ENCODE peak calls at places on chromosomes 13 and 19, in ten cellular contexts. V is CD4-positive, alpha-beta T cell; H is fibroblast of mammary gland; P is left ventricle myocardium inferior; B is tibial nerve; C is CD8-positive, alpha-beta T cell; Z is psoas muscle; R is cardiac fibroblast; N is lower leg skin; J is Calu3. Y is an unnamed sample.

GRCh38 chr13:98451676-98452105 is 125.2 kb downstream of the STK24 start:
- DNase-seq in V (no peak), R (peak; percentile 34), P (peak; percentile 38), B (peak; percentile 40), C (no peak), Z (peak; percentile 75), N (no peak), J (no peak), H (peak; percentile 39), Y (no peak)

GRCh38 chr19:33111587-33111986 is 20.3 kb upstream of the WDR88 start:
- DNase-seq in Z (no peak), C (no peak), V (no peak), J (no peak), R (no peak), B (no peak), N (no peak), H (no peak), P (no peak), Y (no peak)

GRCh38 chr19:45890877-45891276 is 4.9 kb upstream of the IRF2BP1 start:
- DNase-seq in N (no peak), B (no peak), J (no peak), Z (no peak), P (no peak), V (no peak), C (no peak), R (no peak), H (no peak), Y (no peak)

GRCh38 chr13:95564948-95565347 is 12.4 kb downstream of the CLDN10 start:
- DNase-seq in V (no peak), J (no peak), R (peak; percentile 82), B (no peak), C (no peak), H (peak; percentile 70), P (no peak), Z (no peak), N (no peak), Y (no peak)

GRCh38 chr19:29516358-29516725 is 9.5 kb upstream of the VSTM2B start:
- DNase-seq in V (no peak), H (no peak), N (no peak), R (no peak), J (no peak), P (peak; percentile 3), B (no peak), C (no peak), Z (peak; percentile 13), Y (no peak)

GRCh38 chr13:37109080-37109678 is 3.7 kb upstream of the CSNK1A1L start:
- DNase-seq in Z (no peak), B (no peak), N (no peak), R (peak; percentile 73), H (peak; percentile 65), V (no peak), J (peak; percentile 11), P (no peak), C (no peak), Y (peak; percentile 30)

GRCh38 chr19:50801107-50801506 is 10.9 kb downstream of the ACP4 start:
- DNase-seq in V (no peak), B (no peak), H (no peak), R (no peak), C (no peak), N (no peak), Z (no peak), P (no peak), J (no peak), Y (no peak)

GRCh38 chr13:69194130-69194529 is 913.5 kb upstream of the ATXN8OS start:
- DNase-seq in H (no peak), N (no peak), B (no peak), C (no peak), P (no peak), V (no peak), R (no peak), Z (no peak), J (no peak), Y (no peak)

GRCh38 chr13:97849305-97849704 is 104.2 kb upstream of the IPO5 start:
- DNase-seq in P (no peak), J (no peak), C (no peak), N (no peak), B (no peak), R (peak; percentile 43), H (peak; percentile 26), Z (no peak), V (no peak), Y (no peak)

DNA sequence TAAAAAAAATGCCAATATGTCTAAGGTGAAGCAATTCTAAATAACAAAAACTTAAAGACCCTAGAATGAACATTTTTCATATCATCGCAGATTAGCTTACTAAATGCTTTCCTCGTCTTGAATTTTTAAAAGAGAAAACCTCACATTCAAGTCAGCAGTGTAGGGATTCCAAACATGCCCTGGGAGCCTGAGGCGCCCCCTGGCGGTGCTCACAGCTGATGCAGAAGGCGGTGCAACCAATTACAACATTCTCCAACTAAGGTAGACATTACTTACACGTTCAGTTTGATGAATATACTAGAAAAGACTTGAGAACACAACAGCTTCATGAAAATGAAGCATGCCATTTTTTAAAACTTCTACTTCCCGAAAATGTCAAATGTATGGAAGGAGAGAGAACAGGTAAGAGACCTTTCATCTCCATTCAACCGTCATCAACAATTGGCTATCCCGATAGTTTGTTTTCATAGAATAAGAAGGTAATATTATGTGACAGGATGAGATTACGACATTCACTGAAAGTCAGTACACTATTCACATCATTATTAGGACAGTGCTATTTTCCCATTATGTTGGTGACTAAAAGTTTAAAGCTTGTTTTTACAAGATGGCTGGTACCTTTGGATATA is 304.4 kb downstream of the DCLK1 start:
- DNase-seq in B (no peak), J (peak; percentile 5), R (no peak), P (no peak), N (no peak), C (no peak), Z (no peak), H (no peak), V (no peak), Y (no peak)
- TF ChIP-seq CTCF in B (no peak), J (no peak), R (peak; percentile 33), P (peak; percentile 10), N (no peak), C (no peak), Z (no peak), H (peak; percentile 42), V (no peak), Y (no peak)

GRCh38 chr13:20487927-20488326 is 37.7 kb downstream of the CRYL1 start:
- DNase-seq in Z (no peak), J (no peak), V (no peak), H (peak; percentile 52), R (no peak), N (no peak), C (no peak), B (no peak), P (no peak), Y (no peak)

GRCh38 chr13:20494656-20495055 is 31.0 kb downstream of the CRYL1 start:
- DNase-seq in C (no peak), H (no peak), P (no peak), B (no peak), Z (no peak), J (no peak), N (peak; percentile 72), R (no peak), V (no peak), Y (no peak)

GRCh38 chr13:20492641-20493040 is 33.0 kb downstream of the CRYL1 start:
- DNase-seq in R (peak; percentile 33), N (no peak), C (peak; percentile 26), J (peak; percentile 60), H (peak; percentile 10), Z (no peak), P (no peak), V (peak; percentile 24), B (no peak), Y (peak; percentile 40)

GRCh38 chr13:20492036-20492435 is 33.6 kb downstream of the CRYL1 start:
- DNase-seq in N (no peak), R (no peak), J (no peak), C (no peak), P (no peak), V (no peak), B (no peak), Z (no peak), H (peak; percentile 18), Y (no peak)

DNA sequence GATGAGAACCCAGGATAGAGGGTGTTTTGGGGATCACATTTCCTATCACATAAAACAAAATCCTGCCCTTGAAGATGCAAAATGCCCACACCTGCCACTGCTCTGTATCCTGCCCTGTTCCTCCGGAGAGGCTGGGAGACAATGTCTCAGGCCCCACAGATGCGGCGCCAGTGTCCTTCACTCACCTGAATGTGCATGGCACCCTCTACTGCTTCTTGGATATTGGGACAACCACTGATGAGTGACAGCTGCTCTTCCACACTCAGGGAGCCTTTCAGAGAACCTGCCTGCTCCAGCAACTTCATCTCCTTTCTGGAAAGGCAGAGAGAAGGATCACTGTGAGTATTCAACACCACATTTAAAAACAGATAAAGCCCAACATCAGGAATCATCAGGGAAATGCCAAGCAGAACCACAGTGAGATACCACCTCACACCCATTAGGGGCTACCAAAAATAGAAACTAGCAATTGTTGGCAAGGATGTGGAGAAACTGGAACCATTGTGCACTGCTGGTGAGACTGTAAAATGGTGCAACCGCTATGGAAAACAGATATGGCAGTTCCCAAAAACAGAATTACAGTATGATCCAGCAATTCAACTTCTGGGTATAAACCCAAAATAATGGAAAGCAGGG is 36.4 kb downstream of the CRYL1 start:
- DNase-seq in P (no peak), R (peak; percentile 46), Z (no peak), N (peak; percentile 29), V (peak; percentile 41), B (no peak), J (peak; percentile 69), H (peak; percentile 56), C (no peak), Y (no peak)
- TF ChIP-seq CTCF in P (peak; percentile 38), R (no peak), Z (peak; percentile 41), N (no peak), V (peak; percentile 86), B (no peak), J (peak; percentile 46), H (peak; percentile 61), C (no peak), Y (no peak)

GRCh38 chr19:38883286-38883685 is 5.2 kb upstream of the RINL start:
- DNase-seq in P (no peak), Z (no peak), N (no peak), C (no peak), R (no peak), H (no peak), J (no peak), B (no peak), V (no peak), Y (no peak)
- TF ChIP-seq CTCF in P (no peak), Z (no peak), N (no peak), C (no peak), R (no peak), H (no peak), J (no peak), B (no peak), V (no peak), Y (no peak)

GRCh38 chr13:25018729-25019115 is 77.2 kb upstream of the PABPC3 start:
- DNase-seq in N (no peak), R (no peak), B (no peak), C (no peak), P (no peak), Z (no peak), V (no peak), J (peak; percentile 9), H (no peak), Y (no peak)
- TF ChIP-seq CTCF in N (no peak), R (no peak), B (no peak), C (no peak), P (no peak), Z (no peak), V (no peak), J (no peak), H (no peak), Y (no peak)

DNA sequence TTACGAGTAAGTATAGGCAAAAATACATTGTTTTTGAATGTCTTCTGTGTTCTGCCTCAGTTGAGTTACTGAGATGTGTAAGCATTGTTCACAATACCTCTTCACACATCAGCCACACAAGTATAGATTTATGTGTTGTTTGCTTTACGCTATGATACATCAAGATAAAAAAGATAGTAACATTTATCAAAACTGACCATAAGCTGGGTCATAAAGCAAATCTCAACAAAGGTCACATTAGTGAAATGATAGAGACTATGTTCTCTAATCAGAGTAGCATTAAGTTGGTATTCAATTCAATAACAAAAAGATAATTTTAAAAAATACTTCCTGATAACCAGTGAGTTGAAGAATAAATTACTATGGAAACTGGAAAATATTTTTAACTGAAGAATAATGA is 127.5 kb downstream of the ZAR1L start:
- DNase-seq in C (no peak), J (no peak), V (no peak), N (no peak), Z (no peak), P (no peak), R (no peak), H (no peak), B (no peak), Y (no peak)
- TF ChIP-seq CTCF in C (no peak), J (no peak), V (no peak), N (no peak), Z (no peak), P (no peak), R (no peak), H (no peak), B (no peak), Y (no peak)

Y was measured in endothelial cell.